ENCODE peak calls at places on chromosomes 13 and 19, in five cellular contexts. One of them, this sample, is unnamed.

GRCh38 chr13:44447783-44448182 is 74.2 kb downstream of the SERP2 start:
- DNase-seq in AG04450: no peak
- DNase-seq in tibial nerve: no peak
- DNase-seq in heart right ventricle: no peak
- DNase-seq in colonic mucosa: no peak
- DNase-seq in this sample: no peak

GRCh38 chr13:58455094-58455493 is 823.5 kb downstream of the PCDH17 start:
- DNase-seq in AG04450: no peak
- DNase-seq in colonic mucosa: no peak
- DNase-seq in tibial nerve: no peak
- DNase-seq in heart right ventricle: no peak
- DNase-seq in this sample: no peak

GRCh38 chr13:44004881-44005280 is 125.2 kb downstream of the LACC1 start:
- DNase-seq in heart right ventricle: no peak
- DNase-seq in colonic mucosa: no peak
- DNase-seq in AG04450: peak; percentile 23
- DNase-seq in tibial nerve: no peak
- DNase-seq in this sample: peak; percentile 67

GRCh38 chr19:14090509-14091085 is at the start of gene SAMD1:
- DNase-seq in heart right ventricle: peak; percentile 93
- DNase-seq in colonic mucosa: peak; percentile 88
- DNase-seq in tibial nerve: peak; percentile 89
- DNase-seq in AG04450: peak; percentile 68
- DNase-seq in this sample: peak; percentile 80

GRCh38 chr19:43634516-43634876 is 5.2 kb downstream of the CADM4 start:
- DNase-seq in colonic mucosa: no peak
- DNase-seq in tibial nerve: no peak
- DNase-seq in AG04450: no peak
- DNase-seq in heart right ventricle: no peak
- DNase-seq in this sample: no peak

GRCh38 chr13:88895261-88895941 is 1224.2 kb downstream of the SLITRK5 start:
- DNase-seq in AG04450: no peak
- DNase-seq in tibial nerve: no peak
- DNase-seq in colonic mucosa: no peak
- DNase-seq in heart right ventricle: no peak
- DNase-seq in this sample: no peak

GRCh38 chr13:84999252-84999651 is 800.0 kb downstream of the SLITRK6 start:
- DNase-seq in colonic mucosa: no peak
- DNase-seq in tibial nerve: no peak
- DNase-seq in heart right ventricle: no peak
- DNase-seq in AG04450: no peak
- DNase-seq in this sample: no peak

GRCh38 chr19:55283548-55284393 is at the start of gene BRSK1:
- DNase-seq in tibial nerve: no peak
- DNase-seq in colonic mucosa: no peak
- DNase-seq in AG04450: no peak
- DNase-seq in heart right ventricle: peak; percentile 58
- DNase-seq in this sample: peak; percentile 38

GRCh38 chr13:38707433-38707832 is 20.6 kb downstream of the FREM2 start:
- DNase-seq in AG04450: no peak
- DNase-seq in colonic mucosa: no peak
- DNase-seq in tibial nerve: no peak
- DNase-seq in heart right ventricle: no peak
- DNase-seq in this sample: no peak

GRCh38 chr13:98445340-98446233 is 131.3 kb downstream of the STK24 start:
- DNase-seq in AG04450: no peak
- DNase-seq in heart right ventricle: peak; percentile 75
- DNase-seq in colonic mucosa: peak; percentile 72
- DNase-seq in tibial nerve: peak; percentile 60
- DNase-seq in this sample: peak; percentile 49

GRCh38 chr19:15935167-15935702 is 906 bp upstream of the CYP4F11 start:
- DNase-seq in heart right ventricle: no peak
- DNase-seq in colonic mucosa: no peak
- DNase-seq in AG04450: no peak
- DNase-seq in tibial nerve: no peak
- DNase-seq in this sample: no peak

GRCh38 chr13:44932850-44933251 is 56.4 kb downstream of the NUFIP1 start:
- DNase-seq in colonic mucosa: no peak
- DNase-seq in AG04450: no peak
- DNase-seq in heart right ventricle: no peak
- DNase-seq in tibial nerve: no peak
- DNase-seq in this sample: peak; percentile 75

GRCh38 chr13:79646880-79647279 is 165.9 kb downstream of the NDFIP2 start:
- DNase-seq in AG04450: no peak
- DNase-seq in heart right ventricle: no peak
- DNase-seq in colonic mucosa: no peak
- DNase-seq in tibial nerve: no peak
- DNase-seq in this sample: no peak

GRCh38 chr13:29948246-29948645 is 97.8 kb upstream of the UBL3 start:
- DNase-seq in tibial nerve: no peak
- DNase-seq in heart right ventricle: no peak
- DNase-seq in colonic mucosa: no peak
- DNase-seq in AG04450: peak; percentile 61
- DNase-seq in this sample: peak; percentile 12

GRCh38 chr13:20182231-20182846 is 10.4 kb downstream of the GJB2 start:
- DNase-seq in heart right ventricle: no peak
- DNase-seq in colonic mucosa: no peak
- DNase-seq in AG04450: peak; percentile 67
- DNase-seq in tibial nerve: no peak
- DNase-seq in this sample: peak; percentile 80

GRCh38 chr13:30153871-30154426 is 153.4 kb downstream of the KATNAL1 start:
- DNase-seq in tibial nerve: no peak
- DNase-seq in heart right ventricle: no peak
- DNase-seq in colonic mucosa: no peak
- DNase-seq in AG04450: no peak
- DNase-seq in this sample: no peak

GRCh38 chr19:35718345-35719041 is 690 bp downstream of the KMT2B start:
- DNase-seq in colonic mucosa: peak; percentile 42
- DNase-seq in tibial nerve: no peak
- DNase-seq in heart right ventricle: peak; percentile 49
- DNase-seq in AG04450: no peak
- DNase-seq in this sample: no peak

GRCh38 chr13:87324558-87324957 is 346.6 kb upstream of the SLITRK5 start:
- DNase-seq in tibial nerve: no peak
- DNase-seq in heart right ventricle: no peak
- DNase-seq in AG04450: no peak
- DNase-seq in colonic mucosa: no peak
- DNase-seq in this sample: no peak

GRCh38 chr13:35699805-35700204 is 223.3 kb upstream of the MAB21L1 start:
- DNase-seq in AG04450: no peak
- DNase-seq in tibial nerve: no peak
- DNase-seq in colonic mucosa: no peak
- DNase-seq in heart right ventricle: no peak
- DNase-seq in this sample: peak; percentile 70

GRCh38 chr13:41352935-41353801 is 42.1 kb downstream of the NAA16 start:
- DNase-seq in heart right ventricle: no peak
- DNase-seq in colonic mucosa: peak; percentile 24
- DNase-seq in tibial nerve: no peak
- DNase-seq in AG04450: peak; percentile 13
- DNase-seq in this sample: peak; percentile 67

GRCh38 chr13:113859311-113860050 is 4.4 kb downstream of the GAS6 start:
- DNase-seq in tibial nerve: no peak
- DNase-seq in AG04450: no peak
- DNase-seq in heart right ventricle: no peak
- DNase-seq in colonic mucosa: no peak
- DNase-seq in this sample: no peak

DNA sequence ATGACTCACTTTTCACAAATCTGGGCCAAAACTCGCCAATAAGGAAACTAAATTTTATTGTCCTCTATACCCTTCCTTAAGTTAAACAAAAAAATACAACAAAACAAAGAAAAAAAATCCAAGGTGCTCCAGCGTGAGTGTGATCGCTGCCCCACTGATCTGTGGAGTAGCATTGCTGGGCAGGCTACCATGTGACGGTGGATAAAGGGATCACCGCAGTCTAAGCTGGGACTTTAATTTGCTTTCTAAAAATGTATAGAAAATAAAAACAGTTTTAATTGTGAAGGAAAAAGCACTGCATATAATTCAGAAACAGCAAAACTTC is 92.9 kb downstream of the FLT1 start:
- DNase-seq in tibial nerve: no peak
- DNase-seq in colonic mucosa: no peak
- DNase-seq in AG04450: peak; percentile 7
- DNase-seq in heart right ventricle: no peak
- DNase-seq in this sample: no peak
- H3K4me3 ChIP-seq in tibial nerve: no peak overlapping the region
- H3K4me3 ChIP-seq in colonic mucosa: no peak overlapping the region
- H3K4me3 ChIP-seq in AG04450: no peak overlapping the region
- H3K4me3 ChIP-seq in heart right ventricle: no peak overlapping the region
- H3K4me3 ChIP-seq in this sample: no peak overlapping the region

DNA sequence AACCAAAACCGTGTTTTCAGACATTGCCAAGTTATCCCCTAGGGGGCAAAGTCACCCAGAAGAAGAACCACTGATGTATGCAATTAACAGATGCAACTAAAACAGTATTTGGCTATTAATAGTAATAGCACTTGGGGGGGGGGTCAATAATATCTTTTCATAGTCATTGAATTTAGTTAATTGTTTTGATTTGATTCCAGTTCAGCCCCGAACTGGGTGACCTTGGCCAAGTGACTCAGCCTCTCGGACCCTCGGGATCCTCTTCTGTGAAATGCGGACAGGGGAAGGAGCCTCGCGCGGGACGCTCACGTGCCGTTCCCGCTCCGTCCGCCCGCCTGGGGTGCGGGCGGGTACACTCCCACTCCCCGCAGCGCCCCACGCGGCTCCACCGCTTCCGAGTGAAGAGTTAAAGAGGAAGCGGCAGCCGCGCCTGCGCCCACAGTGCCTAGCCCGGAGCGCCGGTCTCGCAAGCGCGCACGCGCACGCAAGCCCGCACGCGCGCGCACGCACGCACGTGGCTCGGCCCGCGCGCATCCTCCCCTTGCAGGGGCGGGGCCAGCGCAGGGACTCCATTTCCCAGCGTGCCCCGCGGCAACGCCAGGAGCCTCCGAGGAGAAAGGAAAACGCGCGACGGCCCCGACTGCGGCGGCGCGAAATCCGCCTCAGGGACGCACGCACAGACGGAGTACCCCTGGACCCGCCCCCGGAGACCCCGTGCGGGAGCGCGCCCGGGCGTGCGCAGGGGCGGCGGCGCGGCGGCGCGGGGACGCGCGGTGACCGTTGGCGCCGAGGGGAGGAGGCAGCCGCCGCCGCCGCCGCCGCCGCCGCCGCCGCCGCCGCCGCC is at the start of gene DAZAP1:
- DNase-seq in heart right ventricle: peak; percentile 100
- DNase-seq in colonic mucosa: peak; percentile 99
- DNase-seq in tibial nerve: peak; percentile 98
- DNase-seq in AG04450: peak; percentile 95
- DNase-seq in this sample: peak; percentile 96
- TF ChIP-seq CTCF in heart right ventricle: peak; percentile 28
- TF ChIP-seq CTCF in colonic mucosa: peak; percentile 18
- TF ChIP-seq CTCF in tibial nerve: peak; percentile 36
- TF ChIP-seq CTCF in AG04450: peak; percentile 58
- TF ChIP-seq CTCF in this sample: peak; percentile 40

DNA sequence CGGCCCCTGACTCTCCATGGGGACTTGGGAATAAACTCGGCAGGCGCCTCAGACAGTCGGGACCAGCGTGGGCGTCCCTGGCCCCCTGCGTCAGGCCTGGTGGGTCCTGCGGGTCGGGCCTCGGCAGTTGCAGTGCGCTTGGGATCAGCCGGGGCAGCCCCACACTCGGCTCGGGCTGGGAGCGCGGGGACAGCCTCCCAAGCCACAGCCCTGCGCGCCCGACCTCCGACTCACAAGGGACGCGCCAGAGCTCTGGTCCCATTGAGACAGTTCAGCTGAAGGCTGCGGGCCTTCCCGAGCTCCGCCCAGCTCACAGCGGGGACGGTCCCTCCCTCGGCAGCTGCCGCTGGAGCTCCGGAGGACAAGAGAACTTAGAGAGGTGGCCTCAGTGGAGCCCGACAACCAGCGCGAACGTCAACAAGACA is 45.7 kb upstream of the ZNF730 start:
- DNase-seq in tibial nerve: no peak
- DNase-seq in colonic mucosa: peak; percentile 20
- DNase-seq in heart right ventricle: peak; percentile 37
- DNase-seq in AG04450: no peak
- DNase-seq in this sample: peak; percentile 7
- H3K4me3 ChIP-seq in tibial nerve: peak overlapping the region; percentile 28
- H3K4me3 ChIP-seq in colonic mucosa: no peak overlapping the region
- H3K4me3 ChIP-seq in heart right ventricle: peak overlapping the region; percentile 44
- H3K4me3 ChIP-seq in AG04450: peak overlapping the region; percentile 49
- H3K4me3 ChIP-seq in this sample: peak overlapping the region; percentile 24

GRCh38 chr13:91072511-91072910 is 275.0 kb upstream of the MIR17HG start:
- DNase-seq in tibial nerve: no peak
- DNase-seq in colonic mucosa: no peak
- DNase-seq in heart right ventricle: no peak
- DNase-seq in AG04450: no peak
- DNase-seq in this sample: no peak

GRCh38 chr13:91079190-91079589 is 268.3 kb upstream of the MIR17HG start:
- DNase-seq in heart right ventricle: no peak
- DNase-seq in tibial nerve: no peak
- DNase-seq in AG04450: no peak
- DNase-seq in colonic mucosa: no peak
- DNase-seq in this sample: no peak

DNA sequence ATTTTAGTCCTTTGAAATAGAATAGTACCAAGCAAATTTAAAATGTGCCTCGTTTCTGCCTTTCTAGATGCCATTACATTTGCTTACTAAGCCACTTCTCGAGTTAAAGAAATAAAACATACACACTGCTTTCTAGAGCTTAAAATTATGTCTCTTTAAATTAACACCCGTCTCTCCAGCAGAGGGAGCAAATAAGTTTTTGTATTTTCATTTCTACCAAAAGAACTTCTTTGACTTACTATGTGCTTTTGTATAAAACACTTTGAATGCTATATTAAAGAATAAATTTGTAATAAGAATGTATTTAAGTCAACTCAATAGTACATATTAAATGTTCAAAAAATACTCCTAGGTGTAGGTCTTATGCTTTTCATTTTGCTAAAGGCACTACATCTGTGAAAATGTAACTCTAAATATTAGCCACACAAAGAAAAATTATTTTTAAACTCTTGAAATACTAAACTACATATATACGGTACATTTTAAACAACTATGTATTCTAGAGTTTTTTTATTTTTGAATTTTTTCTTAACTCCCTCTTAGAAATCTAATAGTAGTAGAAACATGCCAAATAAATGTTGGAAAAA is 269.3 kb upstream of the MIR17HG start:
- DNase-seq in tibial nerve: no peak
- DNase-seq in AG04450: no peak
- DNase-seq in heart right ventricle: no peak
- DNase-seq in colonic mucosa: no peak
- DNase-seq in this sample: no peak
- TF ChIP-seq CTCF in tibial nerve: peak; percentile 17
- TF ChIP-seq CTCF in AG04450: peak; percentile 30
- TF ChIP-seq CTCF in heart right ventricle: peak; percentile 40
- TF ChIP-seq CTCF in colonic mucosa: no peak
- TF ChIP-seq CTCF in this sample: peak; percentile 20

This sample was measured in fibroblast of mammary gland.